ENCODE peak calls at places on chromosomes 16 and 17, in nine cellular contexts. W is NCI-H1092; Y is activated CD8-positive, alpha-beta T cell treated with anti-CD3 and anti-CD28 coated beads, Interleukin-2, amount 10 ng/mL, durations not matched to agents 7 days and 5 days; Z is naive thymus-derived CD8-positive, alpha-beta T cell; H is PC-3; U is HTR-8/SVneo; M is GM19239; P is progenitor cell of endocrine pancreas; D is mucosa of gallbladder. Q is an unnamed sample.

GRCh38 chr16:54936979-54937672 is 6.5 kb downstream of the IRX5 start:
- DNase-seq in W (no peak), Y (no peak), Z (no peak), H (no peak), U (no peak), M (no peak), P (peak), D (no peak), Q (no peak)

GRCh38 chr17:72422505-72423285 is 301.9 kb downstream of the SOX9 start:
- DNase-seq in W (no peak), Y (no peak), Z (no peak), H (peak), U (peak), M (no peak), P (no peak), D (peak), Q (peak)

GRCh38 chr16:84397090-84397489 is 28.8 kb downstream of the ATP2C2 start:
- DNase-seq in W (no peak), Y (no peak), Z (no peak), H (no peak), U (no peak), M (no peak), P (no peak), D (no peak), Q (no peak)

GRCh38 chr17:38918129-38918913 is 7.1 kb upstream of the LASP1NB start:
- DNase-seq in W (no peak), Y (no peak), Z (no peak), H (no peak), U (no peak), M (no peak), P (no peak), D (no peak), Q (no peak)

GRCh38 chr17:76537578-76538280 is at the start of gene CYGB:
- DNase-seq in W (no peak), Y (no peak), Z (no peak), H (no peak), U (no peak), M (no peak), P (no peak), D (no peak), Q (peak)

GRCh38 chr16:77307764-77308561 is 108.8 kb downstream of the SYCE1L start:
- DNase-seq in W (no peak), Y (no peak), Z (no peak), H (peak), U (peak), M (no peak), P (no peak), D (no peak), Q (no peak)

GRCh38 chr17:18980682-18981384 is 23.7 kb downstream of the FAM83G start:
- DNase-seq in W (no peak), Y (no peak), Z (no peak), H (no peak), U (no peak), M (no peak), P (no peak), D (no peak), Q (no peak)

GRCh38 chr17:223723-224471 is 42.4 kb upstream of the DOC2B start:
- DNase-seq in W (no peak), Y (no peak), Z (no peak), H (no peak), U (no peak), M (no peak), P (no peak), D (no peak), Q (no peak)

GRCh38 chr16:69513180-69513966 is 52.4 kb upstream of the NFAT5 start:
- DNase-seq in W (no peak), Y (no peak), Z (no peak), H (peak), U (peak), M (no peak), P (no peak), D (no peak), Q (no peak)

GRCh38 chr16:88479795-88480760 is 27.0 kb downstream of the ZFPM1 start:
- DNase-seq in W (no peak), Y (peak), Z (peak), H (no peak), U (no peak), M (peak), P (no peak), D (no peak), Q (no peak)

GRCh38 chr16:84268661-84269060 is 26.0 kb upstream of the WFDC1 start:
- DNase-seq in W (peak), Y (no peak), Z (no peak), H (no peak), U (no peak), M (no peak), P (no peak), D (no peak), Q (no peak)

GRCh38 chr16:1183235-1183907 is 30.5 kb downstream of the CACNA1H start:
- DNase-seq in W (no peak), Y (no peak), Z (no peak), H (no peak), U (no peak), M (no peak), P (no peak), D (peak), Q (peak)

GRCh38 chr17:70041061-70041460 is 34.0 kb upstream of the KCNJ16 start:
- DNase-seq in W (no peak), Y (no peak), Z (no peak), H (no peak), U (no peak), M (no peak), P (no peak), D (no peak), Q (no peak)

GRCh38 chr17:80868022-80868609 is 123.5 kb upstream of the CHMP6 start:
- DNase-seq in W (no peak), Y (no peak), Z (no peak), H (no peak), U (no peak), M (no peak), P (no peak), D (no peak), Q (peak)

Q was measured in BE2C.